ENCODE peak calls at places on chromosomes 16 and 17, in ten cellular contexts. K is T-helper 1 cell; L is type B pancreatic cell; Q is psoas muscle; J is stimulated activated naive CD4-positive, alpha-beta T cell; Z is germinal center; H is naive thymus-derived CD4-positive, alpha-beta T cell; U is epithelial cell of prostate; X is hypothalamus; D is cardiac septum. E is an unnamed sample.

GRCh38 chr17:36205637-36206458 is 5.0 kb upstream of the CCL4L2 start:
- DNase-seq in K (no peak), L (peak), Q (no peak), J (no peak), Z (no peak), H (no peak), U (no peak), X (no peak), D (no peak), E (no peak)

GRCh38 chr16:77090062-77090461 is 100.9 kb upstream of the MON1B start:
- DNase-seq in K (no peak), L (no peak), Q (no peak), J (no peak), Z (no peak), H (no peak), U (no peak), X (no peak), D (no peak), E (no peak)

GRCh38 chr16:31474173-31474714 is 2.3 kb downstream of the TGFB1I1 start:
- DNase-seq in K (no peak), L (no peak), Q (no peak), J (no peak), Z (no peak), H (no peak), U (no peak), X (no peak), D (no peak), E (no peak)

GRCh38 chr16:56604966-56605365 is 3.4 kb upstream of the MT2A start:
- DNase-seq in K (no peak), L (no peak), Q (no peak), J (no peak), Z (no peak), H (no peak), U (no peak), X (no peak), D (no peak), E (no peak)

GRCh38 chr16:66399930-66400329 is 27.2 kb upstream of the BEAN1 start:
- DNase-seq in K (no peak), L (peak), Q (no peak), J (no peak), Z (no peak), H (no peak), U (no peak), X (no peak), D (peak), E (no peak)

GRCh38 chr17:81479175-81479574 is 33.4 kb downstream of the ACTG1 start:
- DNase-seq in K (no peak), L (no peak), Q (no peak), J (no peak), Z (no peak), H (no peak), U (no peak), X (no peak), D (no peak), E (no peak)

GRCh38 chr16:88309174-88309904 is 73.4 kb upstream of the ZNF469 start:
- DNase-seq in K (no peak), L (no peak), Q (peak), J (no peak), Z (no peak), H (no peak), U (no peak), X (no peak), D (no peak), E (no peak)

GRCh38 chr17:43042025-43042424 is 17.0 kb downstream of the RND2 start:
- DNase-seq in K (no peak), L (no peak), Q (no peak), J (no peak), Z (no peak), H (no peak), U (no peak), X (no peak), D (peak), E (no peak)

GRCh38 chr16:876041-876335 is 75.5 kb upstream of the GNG13 start:
- DNase-seq in K (no peak), L (no peak), Q (peak), J (no peak), Z (no peak), H (no peak), U (no peak), X (no peak), D (no peak), E (no peak)

GRCh38 chr16:83706394-83706793 is 101.4 kb upstream of the HSBP1 start:
- DNase-seq in K (no peak), L (no peak), Q (no peak), J (no peak), Z (no peak), H (no peak), U (no peak), X (no peak), D (no peak), E (no peak)

GRCh38 chr17:46159686-46160085 is 33.5 kb downstream of the KANSL1 start:
- DNase-seq in K (no peak), L (no peak), Q (no peak), J (no peak), Z (no peak), H (no peak), U (no peak), X (no peak), D (no peak), E (no peak)

GRCh38 chr17:55576237-55576998 is 65.2 kb upstream of the SMIM36 start:
- DNase-seq in K (no peak), L (no peak), Q (peak), J (no peak), Z (peak), H (no peak), U (peak), X (no peak), D (no peak), E (no peak)

GRCh38 chr17:68540981-68541380 is 28.8 kb downstream of the PRKAR1A start:
- DNase-seq in K (no peak), L (no peak), Q (no peak), J (no peak), Z (no peak), H (no peak), U (no peak), X (no peak), D (no peak), E (no peak)

GRCh38 chr16:81513204-81514040 is 68.8 kb downstream of the CMIP start:
- DNase-seq in K (no peak), L (no peak), Q (peak), J (no peak), Z (no peak), H (no peak), U (no peak), X (peak), D (no peak), E (no peak)

GRCh38 chr17:74864866-74865395 is 5.2 kb upstream of the GRIN2C start:
- DNase-seq in K (peak), L (peak), Q (peak), J (peak), Z (peak), H (peak), U (no peak), X (peak), D (peak), E (peak)